ENCODE peak calls at places on chromosomes 5 and 9, in four cellular contexts. One of them, this sample, is unnamed.

GRCh38 chr9:127589955-127590370 is 22.1 kb upstream of the STXBP1 start:
- DNase-seq in activated T-helper 1 cell treated with anti-CD3 and anti-CD28 coated beads, Interleukin-2, amount 50 U/mL, for 16 hours: no peak
- DNase-seq in stimulated activated CD4-positive, alpha-beta T cell treated with anti-CD3 and anti-CD28 coated beads, Interleukin-2, amount 100 ng/mL, for 48 hours: no peak
- DNase-seq in stimulated activated CD8-positive, alpha-beta memory T cell treated with anti-CD3 and anti-CD28 coated beads, Interleukin-4, amount 100 ng/mL, for 4 hours: no peak
- DNase-seq in this sample: peak; percentile 78

GRCh38 chr9:121619989-121620673 is 31.3 kb upstream of the DAB2IP start:
- DNase-seq in activated T-helper 1 cell treated with anti-CD3 and anti-CD28 coated beads, Interleukin-2, amount 50 U/mL, for 16 hours: no peak
- DNase-seq in stimulated activated CD4-positive, alpha-beta T cell treated with anti-CD3 and anti-CD28 coated beads, Interleukin-2, amount 100 ng/mL, for 48 hours: no peak
- DNase-seq in stimulated activated CD8-positive, alpha-beta memory T cell treated with anti-CD3 and anti-CD28 coated beads, Interleukin-4, amount 100 ng/mL, for 4 hours: no peak
- DNase-seq in this sample: no peak

GRCh38 chr9:8366161-8366926 is 566.8 kb upstream of the DMAC1 start:
- DNase-seq in activated T-helper 1 cell treated with anti-CD3 and anti-CD28 coated beads, Interleukin-2, amount 50 U/mL, for 16 hours: no peak
- DNase-seq in stimulated activated CD4-positive, alpha-beta T cell treated with anti-CD3 and anti-CD28 coated beads, Interleukin-2, amount 100 ng/mL, for 48 hours: no peak
- DNase-seq in stimulated activated CD8-positive, alpha-beta memory T cell treated with anti-CD3 and anti-CD28 coated beads, Interleukin-4, amount 100 ng/mL, for 4 hours: no peak
- DNase-seq in this sample: no peak

GRCh38 chr5:5335708-5336211 is 86.7 kb upstream of the ICE1 start:
- DNase-seq in activated T-helper 1 cell treated with anti-CD3 and anti-CD28 coated beads, Interleukin-2, amount 50 U/mL, for 16 hours: no peak
- DNase-seq in stimulated activated CD4-positive, alpha-beta T cell treated with anti-CD3 and anti-CD28 coated beads, Interleukin-2, amount 100 ng/mL, for 48 hours: no peak
- DNase-seq in stimulated activated CD8-positive, alpha-beta memory T cell treated with anti-CD3 and anti-CD28 coated beads, Interleukin-4, amount 100 ng/mL, for 4 hours: no peak
- DNase-seq in this sample: peak; percentile 91

GRCh38 chr9:35776018-35776417 is 15.4 kb upstream of the NPR2 start:
- DNase-seq in activated T-helper 1 cell treated with anti-CD3 and anti-CD28 coated beads, Interleukin-2, amount 50 U/mL, for 16 hours: no peak
- DNase-seq in stimulated activated CD4-positive, alpha-beta T cell treated with anti-CD3 and anti-CD28 coated beads, Interleukin-2, amount 100 ng/mL, for 48 hours: no peak
- DNase-seq in stimulated activated CD8-positive, alpha-beta memory T cell treated with anti-CD3 and anti-CD28 coated beads, Interleukin-4, amount 100 ng/mL, for 4 hours: no peak
- DNase-seq in this sample: no peak

GRCh38 chr9:71876106-71876505 is 34.9 kb downstream of the ABHD17B start:
- DNase-seq in activated T-helper 1 cell treated with anti-CD3 and anti-CD28 coated beads, Interleukin-2, amount 50 U/mL, for 16 hours: no peak
- DNase-seq in stimulated activated CD4-positive, alpha-beta T cell treated with anti-CD3 and anti-CD28 coated beads, Interleukin-2, amount 100 ng/mL, for 48 hours: no peak
- DNase-seq in stimulated activated CD8-positive, alpha-beta memory T cell treated with anti-CD3 and anti-CD28 coated beads, Interleukin-4, amount 100 ng/mL, for 4 hours: no peak
- DNase-seq in this sample: no peak

GRCh38 chr5:138503487-138504270 is 38.4 kb downstream of the EGR1 start:
- DNase-seq in activated T-helper 1 cell treated with anti-CD3 and anti-CD28 coated beads, Interleukin-2, amount 50 U/mL, for 16 hours: no peak
- DNase-seq in stimulated activated CD4-positive, alpha-beta T cell treated with anti-CD3 and anti-CD28 coated beads, Interleukin-2, amount 100 ng/mL, for 48 hours: no peak
- DNase-seq in stimulated activated CD8-positive, alpha-beta memory T cell treated with anti-CD3 and anti-CD28 coated beads, Interleukin-4, amount 100 ng/mL, for 4 hours: no peak
- DNase-seq in this sample: peak; percentile 66

GRCh38 chr5:169831331-169831730 is 149.0 kb downstream of the INSYN2B start:
- DNase-seq in activated T-helper 1 cell treated with anti-CD3 and anti-CD28 coated beads, Interleukin-2, amount 50 U/mL, for 16 hours: no peak
- DNase-seq in stimulated activated CD4-positive, alpha-beta T cell treated with anti-CD3 and anti-CD28 coated beads, Interleukin-2, amount 100 ng/mL, for 48 hours: no peak
- DNase-seq in stimulated activated CD8-positive, alpha-beta memory T cell treated with anti-CD3 and anti-CD28 coated beads, Interleukin-4, amount 100 ng/mL, for 4 hours: no peak
- DNase-seq in this sample: no peak

GRCh38 chr5:149799119-149799623 is 69.1 kb downstream of the PPARGC1B start:
- DNase-seq in activated T-helper 1 cell treated with anti-CD3 and anti-CD28 coated beads, Interleukin-2, amount 50 U/mL, for 16 hours: no peak
- DNase-seq in stimulated activated CD4-positive, alpha-beta T cell treated with anti-CD3 and anti-CD28 coated beads, Interleukin-2, amount 100 ng/mL, for 48 hours: no peak
- DNase-seq in stimulated activated CD8-positive, alpha-beta memory T cell treated with anti-CD3 and anti-CD28 coated beads, Interleukin-4, amount 100 ng/mL, for 4 hours: no peak
- DNase-seq in this sample: peak; percentile 94

GRCh38 chr5:375336-375920 is 53.9 kb downstream of the AHRR start:
- DNase-seq in activated T-helper 1 cell treated with anti-CD3 and anti-CD28 coated beads, Interleukin-2, amount 50 U/mL, for 16 hours: no peak
- DNase-seq in stimulated activated CD4-positive, alpha-beta T cell treated with anti-CD3 and anti-CD28 coated beads, Interleukin-2, amount 100 ng/mL, for 48 hours: no peak
- DNase-seq in stimulated activated CD8-positive, alpha-beta memory T cell treated with anti-CD3 and anti-CD28 coated beads, Interleukin-4, amount 100 ng/mL, for 4 hours: no peak
- DNase-seq in this sample: no peak

GRCh38 chr9:37840560-37841194 is 40.1 kb downstream of the DCAF10 start:
- DNase-seq in activated T-helper 1 cell treated with anti-CD3 and anti-CD28 coated beads, Interleukin-2, amount 50 U/mL, for 16 hours: no peak
- DNase-seq in stimulated activated CD4-positive, alpha-beta T cell treated with anti-CD3 and anti-CD28 coated beads, Interleukin-2, amount 100 ng/mL, for 48 hours: peak; percentile 3
- DNase-seq in stimulated activated CD8-positive, alpha-beta memory T cell treated with anti-CD3 and anti-CD28 coated beads, Interleukin-4, amount 100 ng/mL, for 4 hours: no peak
- DNase-seq in this sample: peak; percentile 84

GRCh38 chr9:14097666-14098065 is 216.3 kb downstream of the NFIB start:
- DNase-seq in activated T-helper 1 cell treated with anti-CD3 and anti-CD28 coated beads, Interleukin-2, amount 50 U/mL, for 16 hours: no peak
- DNase-seq in stimulated activated CD4-positive, alpha-beta T cell treated with anti-CD3 and anti-CD28 coated beads, Interleukin-2, amount 100 ng/mL, for 48 hours: no peak
- DNase-seq in stimulated activated CD8-positive, alpha-beta memory T cell treated with anti-CD3 and anti-CD28 coated beads, Interleukin-4, amount 100 ng/mL, for 4 hours: no peak
- DNase-seq in this sample: no peak

GRCh38 chr9:96379461-96379860 is 4.0 kb downstream of the SLC35D2 start:
- DNase-seq in activated T-helper 1 cell treated with anti-CD3 and anti-CD28 coated beads, Interleukin-2, amount 50 U/mL, for 16 hours: no peak
- DNase-seq in stimulated activated CD4-positive, alpha-beta T cell treated with anti-CD3 and anti-CD28 coated beads, Interleukin-2, amount 100 ng/mL, for 48 hours: no peak
- DNase-seq in stimulated activated CD8-positive, alpha-beta memory T cell treated with anti-CD3 and anti-CD28 coated beads, Interleukin-4, amount 100 ng/mL, for 4 hours: no peak
- DNase-seq in this sample: no peak

GRCh38 chr5:131589510-131590348 is 45.3 kb downstream of the RAPGEF6 start:
- DNase-seq in activated T-helper 1 cell treated with anti-CD3 and anti-CD28 coated beads, Interleukin-2, amount 50 U/mL, for 16 hours: no peak
- DNase-seq in stimulated activated CD4-positive, alpha-beta T cell treated with anti-CD3 and anti-CD28 coated beads, Interleukin-2, amount 100 ng/mL, for 48 hours: no peak
- DNase-seq in stimulated activated CD8-positive, alpha-beta memory T cell treated with anti-CD3 and anti-CD28 coated beads, Interleukin-4, amount 100 ng/mL, for 4 hours: no peak
- DNase-seq in this sample: peak; percentile 55

This sample was measured in EL.